ENCODE peak calls at places on chromosome 12, in seven cellular contexts. X, L, S, Y, D, F and J are unnamed samples.

GRCh38 chr12:14157129-14157747 is 175.8 kb upstream of the GRIN2B start:
- DNase-seq in F (no peak), D (no peak), L (no peak), Y (no peak), S (no peak), X (no peak), J (no peak)

GRCh38 chr12:38906482-38907170 is 1.2 kb upstream of the CPNE8 start:
- DNase-seq in L (peak; percentile 65), D (peak; percentile 94), X (peak; percentile 90), F (peak; percentile 88), S (peak; percentile 95), Y (no peak), J (peak; percentile 95)

GRCh38 chr12:131917139-131917710 is 11.9 kb upstream of the PUS1 start:
- DNase-seq in Y (no peak), F (no peak), S (no peak), L (no peak), X (no peak), D (no peak), J (peak; percentile 79)

GRCh38 chr12:62194031-62194430 is 66.2 kb upstream of the USP15 start:
- DNase-seq in L (no peak), Y (no peak), S (no peak), X (peak; percentile 19), F (no peak), D (no peak), J (no peak)

GRCh38 chr12:93979189-93979588 is 169.2 kb upstream of the PLXNC1 start:
- DNase-seq in L (no peak), D (peak; percentile 49), F (no peak), Y (peak; percentile 38), X (peak; percentile 71), S (no peak), J (no peak)

GRCh38 chr12:129844662-129845061 is 59.2 kb downstream of the TMEM132D start:
- DNase-seq in X (no peak), D (no peak), Y (no peak), F (no peak), L (no peak), S (no peak), J (no peak)

GRCh38 chr12:57377103-57377840 is 53.6 kb downstream of the R3HDM2 start:
- DNase-seq in X (peak; percentile 9), L (no peak), D (peak; percentile 81), S (no peak), Y (no peak), F (no peak), J (no peak)

GRCh38 chr12:98334768-98335167 is 180.6 kb upstream of the TMPO start:
- DNase-seq in S (no peak), L (no peak), F (no peak), Y (no peak), D (no peak), X (no peak), J (no peak)

GRCh38 chr12:2348477-2348852 is 295.7 kb downstream of the CACNA1C start:
- DNase-seq in Y (peak; percentile 38), F (no peak), S (peak; percentile 56), D (no peak), L (no peak), X (no peak), J (no peak)

GRCh38 chr12:33156042-33156441 is 259.5 kb upstream of the PKP2 start:
- DNase-seq in F (no peak), D (no peak), Y (no peak), S (no peak), X (no peak), L (no peak), J (no peak)

GRCh38 chr12:118651487-118651886 is 275.1 kb downstream of the SUDS3 start:
- DNase-seq in F (no peak), S (no peak), Y (no peak), L (no peak), X (no peak), D (no peak), J (no peak)

GRCh38 chr12:13597837-13598236 is 383.6 kb downstream of the GRIN2B start:
- DNase-seq in Y (no peak), F (no peak), L (no peak), S (no peak), X (no peak), D (no peak), J (no peak)

DNA sequence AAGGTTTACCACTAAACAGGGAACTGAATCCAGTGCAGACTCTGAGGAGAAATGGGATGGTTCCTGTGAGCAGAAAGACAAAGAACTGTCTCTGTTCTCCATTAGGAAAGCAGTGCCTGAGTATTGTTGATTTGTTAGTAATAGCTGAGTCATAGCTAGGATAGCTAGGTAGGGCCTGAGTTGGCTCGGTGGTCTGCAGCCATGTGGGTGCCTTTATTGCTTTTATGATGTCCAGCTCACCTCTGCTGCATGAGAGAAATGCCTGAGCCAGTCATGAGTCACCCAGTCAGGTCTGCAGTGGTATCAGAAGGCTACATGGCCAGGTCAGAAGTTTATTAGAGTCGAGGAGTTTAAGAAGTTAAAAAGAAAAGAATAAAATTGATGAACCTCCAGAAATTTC is 24.2 kb downstream of the TRHDE start:
- DNase-seq in Y (peak; percentile 91), F (no peak), S (peak; percentile 45), X (peak; percentile 16), L (no peak), D (no peak), J (no peak)
- H3K4ac ChIP-seq in Y (peak overlapping the region; percentile 99), F (no peak overlapping the region), S (no peak overlapping the region), X (no peak overlapping the region), L (no peak overlapping the region), D (no peak overlapping the region), J (no peak overlapping the region)

GRCh38 chr12:124241776-124242528 is 52.9 kb upstream of the RFLNA start:
- DNase-seq in X (no peak), L (no peak), Y (no peak), D (no peak), S (no peak), F (no peak), J (no peak)
- H3K4ac ChIP-seq in X (no peak overlapping the region), L (no peak overlapping the region), Y (no peak overlapping the region), D (no peak overlapping the region), S (no peak overlapping the region), F (no peak overlapping the region), J (no peak overlapping the region)

GRCh38 chr12:6426882-6427671 is 17.7 kb upstream of the CD27 start:
- DNase-seq in S (no peak), F (no peak), L (no peak), D (no peak), X (no peak), Y (no peak), J (no peak)
- H3K4ac ChIP-seq in S (no peak overlapping the region), F (no peak overlapping the region), L (no peak overlapping the region), D (no peak overlapping the region), X (no peak overlapping the region), Y (no peak overlapping the region), J (no peak overlapping the region)

GRCh38 chr12:110725267-110725666 is 17.4 kb downstream of the PPP1CC start:
- DNase-seq in L (no peak), F (no peak), X (no peak), Y (no peak), S (no peak), D (no peak), J (no peak)

GRCh38 chr12:110718222-110718908 is 24.3 kb downstream of the PPP1CC start:
- DNase-seq in L (no peak), F (no peak), D (no peak), X (no peak), Y (no peak), S (no peak), J (no peak)

GRCh38 chr12:110717037-110717436 is 25.7 kb downstream of the PPP1CC start:
- DNase-seq in X (peak; percentile 66), D (no peak), Y (no peak), S (no peak), F (no peak), L (no peak), J (no peak)

GRCh38 chr12:110726018-110726417 is 16.7 kb downstream of the PPP1CC start:
- DNase-seq in X (no peak), L (no peak), D (no peak), F (no peak), S (no peak), Y (no peak), J (no peak)

GRCh38 chr12:110721570-110721969 is 21.1 kb downstream of the PPP1CC start:
- DNase-seq in F (no peak), X (no peak), D (no peak), S (no peak), Y (no peak), L (no peak), J (no peak)
- H3K4ac ChIP-seq in F (no peak overlapping the region), X (no peak overlapping the region), D (no peak overlapping the region), S (no peak overlapping the region), Y (no peak overlapping the region), L (no peak overlapping the region), J (no peak overlapping the region)

GRCh38 chr12:107597695-107598410 is 87.7 kb upstream of the PWP1 start:
- DNase-seq in X (no peak), D (no peak), Y (no peak), L (no peak), S (no peak), F (no peak), J (no peak)

GRCh38 chr12:107591095-107591375 is 94.6 kb upstream of the PWP1 start:
- DNase-seq in L (no peak), S (no peak), X (no peak), D (no peak), F (no peak), Y (peak; percentile 17), J (no peak)

GRCh38 chr12:107598906-107599305 is 86.7 kb upstream of the PWP1 start:
- DNase-seq in S (no peak), F (no peak), L (no peak), D (no peak), X (no peak), Y (no peak), J (no peak)

GRCh38 chr12:107593713-107594381 is 91.8 kb upstream of the PWP1 start:
- DNase-seq in X (peak; percentile 42), L (no peak), Y (no peak), D (peak; percentile 53), S (no peak), F (no peak), J (no peak)

GRCh38 chr12:107594995-107595394 is 90.6 kb upstream of the PWP1 start:
- DNase-seq in F (no peak), S (no peak), D (no peak), Y (peak; percentile 55), X (no peak), L (no peak), J (no peak)
- H3K4ac ChIP-seq in F (no peak overlapping the region), S (no peak overlapping the region), D (no peak overlapping the region), Y (no peak overlapping the region), X (no peak overlapping the region), L (no peak overlapping the region), J (no peak overlapping the region)